ENCODE peak calls at places on chromosomes 5 and 9, in eight cellular contexts. One of them, this sample, is unnamed.

GRCh38 chr9:98185021-98185567 is 7.3 kb downstream of the CORO2A start:
- DNase-seq in nephron progenitor cell: no peak
- DNase-seq in MM.1S: no peak
- DNase-seq in right atrium auricular region: no peak
- DNase-seq in mucosa of descending colon: no peak
- DNase-seq in AG10803: no peak
- DNase-seq in ovary: no peak
- DNase-seq in fibroblast of mammary gland: peak
- DNase-seq in this sample: no peak

GRCh38 chr5:1111727-1112289 is at the start of gene SLC12A7:
- DNase-seq in AG10803: no peak
- DNase-seq in ovary: peak
- DNase-seq in right atrium auricular region: no peak
- DNase-seq in mucosa of descending colon: peak
- DNase-seq in MM.1S: peak
- DNase-seq in nephron progenitor cell: peak
- DNase-seq in fibroblast of mammary gland: no peak
- DNase-seq in this sample: no peak

GRCh38 chr9:136482046-136482792 is 621 bp downstream of the SEC16A start:
- DNase-seq in MM.1S: peak
- DNase-seq in fibroblast of mammary gland: peak
- DNase-seq in nephron progenitor cell: no peak
- DNase-seq in AG10803: peak
- DNase-seq in right atrium auricular region: no peak
- DNase-seq in ovary: no peak
- DNase-seq in mucosa of descending colon: no peak
- DNase-seq in this sample: no peak

GRCh38 chr5:88827997-88828396 is 55.0 kb downstream of the MEF2C start:
- DNase-seq in MM.1S: peak
- DNase-seq in right atrium auricular region: no peak
- DNase-seq in mucosa of descending colon: no peak
- DNase-seq in ovary: no peak
- DNase-seq in AG10803: no peak
- DNase-seq in nephron progenitor cell: no peak
- DNase-seq in fibroblast of mammary gland: no peak
- DNase-seq in this sample: no peak

GRCh38 chr9:72891043-72891442 is 61.8 kb downstream of the ALDH1A1 start:
- DNase-seq in MM.1S: no peak
- DNase-seq in fibroblast of mammary gland: no peak
- DNase-seq in nephron progenitor cell: no peak
- DNase-seq in ovary: no peak
- DNase-seq in right atrium auricular region: no peak
- DNase-seq in AG10803: no peak
- DNase-seq in mucosa of descending colon: no peak
- DNase-seq in this sample: no peak

GRCh38 chr9:126788046-126788445 is 16.8 kb upstream of the ZBTB43 start:
- DNase-seq in mucosa of descending colon: no peak
- DNase-seq in AG10803: no peak
- DNase-seq in ovary: no peak
- DNase-seq in MM.1S: no peak
- DNase-seq in nephron progenitor cell: no peak
- DNase-seq in fibroblast of mammary gland: no peak
- DNase-seq in right atrium auricular region: no peak
- DNase-seq in this sample: no peak

GRCh38 chr9:14692536-14692917 is 705 bp downstream of the ZDHHC21 start:
- DNase-seq in nephron progenitor cell: no peak
- DNase-seq in AG10803: no peak
- DNase-seq in ovary: no peak
- DNase-seq in MM.1S: no peak
- DNase-seq in mucosa of descending colon: no peak
- DNase-seq in right atrium auricular region: no peak
- DNase-seq in fibroblast of mammary gland: no peak
- DNase-seq in this sample: no peak

GRCh38 chr5:156475831-156476551 is 149.0 kb downstream of the SGCD start:
- DNase-seq in MM.1S: no peak
- DNase-seq in right atrium auricular region: peak
- DNase-seq in AG10803: peak
- DNase-seq in nephron progenitor cell: peak
- DNase-seq in fibroblast of mammary gland: peak
- DNase-seq in mucosa of descending colon: no peak
- DNase-seq in ovary: peak
- DNase-seq in this sample: no peak

GRCh38 chr9:20394928-20395327 is 227.4 kb downstream of the MLLT3 start:
- DNase-seq in ovary: no peak
- DNase-seq in MM.1S: no peak
- DNase-seq in right atrium auricular region: no peak
- DNase-seq in fibroblast of mammary gland: no peak
- DNase-seq in AG10803: no peak
- DNase-seq in mucosa of descending colon: no peak
- DNase-seq in nephron progenitor cell: no peak
- DNase-seq in this sample: no peak

GRCh38 chr5:65184780-65185179 is 296.9 kb downstream of the ADAMTS6 start:
- DNase-seq in MM.1S: no peak
- DNase-seq in ovary: no peak
- DNase-seq in mucosa of descending colon: no peak
- DNase-seq in nephron progenitor cell: peak
- DNase-seq in AG10803: no peak
- DNase-seq in fibroblast of mammary gland: no peak
- DNase-seq in right atrium auricular region: no peak
- DNase-seq in this sample: no peak

GRCh38 chr5:71938886-71939285 is 168.4 kb upstream of the MAP1B start:
- DNase-seq in nephron progenitor cell: no peak
- DNase-seq in fibroblast of mammary gland: no peak
- DNase-seq in AG10803: no peak
- DNase-seq in right atrium auricular region: no peak
- DNase-seq in ovary: no peak
- DNase-seq in mucosa of descending colon: peak
- DNase-seq in MM.1S: no peak
- DNase-seq in this sample: no peak

GRCh38 chr5:43044181-43044914 is 4.2 kb upstream of the ANXA2R start:
- DNase-seq in fibroblast of mammary gland: peak
- DNase-seq in mucosa of descending colon: no peak
- DNase-seq in ovary: peak
- DNase-seq in right atrium auricular region: no peak
- DNase-seq in MM.1S: no peak
- DNase-seq in AG10803: peak
- DNase-seq in nephron progenitor cell: peak
- DNase-seq in this sample: no peak

GRCh38 chr9:114001794-114002261 is 76.3 kb downstream of the AMBP start:
- DNase-seq in MM.1S: no peak
- DNase-seq in ovary: peak
- DNase-seq in right atrium auricular region: peak
- DNase-seq in mucosa of descending colon: no peak
- DNase-seq in fibroblast of mammary gland: no peak
- DNase-seq in nephron progenitor cell: no peak
- DNase-seq in AG10803: no peak
- DNase-seq in this sample: no peak

GRCh38 chr5:73655521-73656160 is 29.6 kb downstream of the ARHGEF28 start:
- DNase-seq in nephron progenitor cell: no peak
- DNase-seq in AG10803: no peak
- DNase-seq in MM.1S: no peak
- DNase-seq in fibroblast of mammary gland: no peak
- DNase-seq in mucosa of descending colon: no peak
- DNase-seq in right atrium auricular region: no peak
- DNase-seq in ovary: no peak
- DNase-seq in this sample: peak

GRCh38 chr5:169280286-169280685 is 20.7 kb downstream of the SLIT3 start:
- DNase-seq in ovary: no peak
- DNase-seq in right atrium auricular region: no peak
- DNase-seq in nephron progenitor cell: no peak
- DNase-seq in AG10803: no peak
- DNase-seq in mucosa of descending colon: no peak
- DNase-seq in MM.1S: no peak
- DNase-seq in fibroblast of mammary gland: no peak
- DNase-seq in this sample: no peak

GRCh38 chr9:134619456-134619982 is 22.1 kb upstream of the COL5A1 start:
- DNase-seq in right atrium auricular region: peak
- DNase-seq in MM.1S: no peak
- DNase-seq in AG10803: no peak
- DNase-seq in nephron progenitor cell: no peak
- DNase-seq in ovary: no peak
- DNase-seq in mucosa of descending colon: no peak
- DNase-seq in fibroblast of mammary gland: no peak
- DNase-seq in this sample: no peak

GRCh38 chr9:114347675-114348074 is 18.0 kb downstream of the ORM2 start:
- DNase-seq in AG10803: no peak
- DNase-seq in ovary: no peak
- DNase-seq in MM.1S: no peak
- DNase-seq in right atrium auricular region: no peak
- DNase-seq in fibroblast of mammary gland: no peak
- DNase-seq in mucosa of descending colon: no peak
- DNase-seq in nephron progenitor cell: no peak
- DNase-seq in this sample: no peak

GRCh38 chr5:99835791-99836190 is 699.4 kb upstream of the FAM174A start:
- DNase-seq in mucosa of descending colon: no peak
- DNase-seq in nephron progenitor cell: no peak
- DNase-seq in ovary: no peak
- DNase-seq in AG10803: no peak
- DNase-seq in fibroblast of mammary gland: no peak
- DNase-seq in MM.1S: no peak
- DNase-seq in right atrium auricular region: no peak
- DNase-seq in this sample: no peak

GRCh38 chr5:56330167-56330566 is 97.0 kb upstream of the ANKRD55 start:
- DNase-seq in right atrium auricular region: no peak
- DNase-seq in mucosa of descending colon: no peak
- DNase-seq in fibroblast of mammary gland: no peak
- DNase-seq in nephron progenitor cell: no peak
- DNase-seq in AG10803: no peak
- DNase-seq in MM.1S: peak
- DNase-seq in ovary: no peak
- DNase-seq in this sample: no peak

GRCh38 chr9:97740848-97741821 is 44.0 kb upstream of the XPA start:
- DNase-seq in fibroblast of mammary gland: peak
- DNase-seq in right atrium auricular region: peak
- DNase-seq in mucosa of descending colon: peak
- DNase-seq in nephron progenitor cell: peak
- DNase-seq in ovary: peak
- DNase-seq in AG10803: peak
- DNase-seq in MM.1S: no peak
- DNase-seq in this sample: no peak

GRCh38 chr9:124329996-124330714 is 72.4 kb downstream of the NEK6 start:
- DNase-seq in ovary: no peak
- DNase-seq in nephron progenitor cell: no peak
- DNase-seq in AG10803: no peak
- DNase-seq in fibroblast of mammary gland: no peak
- DNase-seq in mucosa of descending colon: no peak
- DNase-seq in right atrium auricular region: no peak
- DNase-seq in MM.1S: no peak
- DNase-seq in this sample: no peak

GRCh38 chr5:170380361-170380951 is 8.7 kb downstream of the KCNMB1 start:
- DNase-seq in right atrium auricular region: no peak
- DNase-seq in nephron progenitor cell: no peak
- DNase-seq in MM.1S: no peak
- DNase-seq in fibroblast of mammary gland: no peak
- DNase-seq in mucosa of descending colon: no peak
- DNase-seq in ovary: no peak
- DNase-seq in AG10803: no peak
- DNase-seq in this sample: no peak

GRCh38 chr9:28650327-28650726 is 1077.0 kb upstream of the C9orf72 start:
- DNase-seq in nephron progenitor cell: no peak
- DNase-seq in right atrium auricular region: no peak
- DNase-seq in fibroblast of mammary gland: no peak
- DNase-seq in mucosa of descending colon: no peak
- DNase-seq in MM.1S: no peak
- DNase-seq in AG10803: no peak
- DNase-seq in ovary: no peak
- DNase-seq in this sample: no peak

GRCh38 chr9:28651050-28651722 is 1077.9 kb upstream of the C9orf72 start:
- DNase-seq in mucosa of descending colon: no peak
- DNase-seq in right atrium auricular region: no peak
- DNase-seq in AG10803: no peak
- DNase-seq in nephron progenitor cell: no peak
- DNase-seq in ovary: no peak
- DNase-seq in MM.1S: no peak
- DNase-seq in fibroblast of mammary gland: no peak
- DNase-seq in this sample: no peak

GRCh38 chr9:28648723-28649122 is 1075.4 kb upstream of the C9orf72 start:
- DNase-seq in MM.1S: no peak
- DNase-seq in AG10803: no peak
- DNase-seq in nephron progenitor cell: no peak
- DNase-seq in fibroblast of mammary gland: no peak
- DNase-seq in mucosa of descending colon: no peak
- DNase-seq in right atrium auricular region: no peak
- DNase-seq in ovary: no peak
- DNase-seq in this sample: no peak
- TF ChIP-seq CTCF in MM.1S: no peak
- TF ChIP-seq CTCF in AG10803: no peak
- TF ChIP-seq CTCF in nephron progenitor cell: no peak
- TF ChIP-seq CTCF in fibroblast of mammary gland: no peak
- TF ChIP-seq CTCF in mucosa of descending colon: no peak
- TF ChIP-seq CTCF in right atrium auricular region: no peak
- TF ChIP-seq CTCF in ovary: no peak
- TF ChIP-seq CTCF in this sample: no peak

GRCh38 chr5:179165421-179166170 is 105.4 kb downstream of the ZNF354C start:
- DNase-seq in mucosa of descending colon: no peak
- DNase-seq in ovary: no peak
- DNase-seq in fibroblast of mammary gland: no peak
- DNase-seq in AG10803: no peak
- DNase-seq in nephron progenitor cell: no peak
- DNase-seq in MM.1S: no peak
- DNase-seq in right atrium auricular region: no peak
- DNase-seq in this sample: no peak
- TF ChIP-seq CTCF in mucosa of descending colon: no peak
- TF ChIP-seq CTCF in ovary: no peak
- TF ChIP-seq CTCF in fibroblast of mammary gland: no peak
- TF ChIP-seq CTCF in AG10803: no peak
- TF ChIP-seq CTCF in nephron progenitor cell: no peak
- TF ChIP-seq CTCF in MM.1S: no peak
- TF ChIP-seq CTCF in right atrium auricular region: no peak
- TF ChIP-seq CTCF in this sample: no peak

DNA sequence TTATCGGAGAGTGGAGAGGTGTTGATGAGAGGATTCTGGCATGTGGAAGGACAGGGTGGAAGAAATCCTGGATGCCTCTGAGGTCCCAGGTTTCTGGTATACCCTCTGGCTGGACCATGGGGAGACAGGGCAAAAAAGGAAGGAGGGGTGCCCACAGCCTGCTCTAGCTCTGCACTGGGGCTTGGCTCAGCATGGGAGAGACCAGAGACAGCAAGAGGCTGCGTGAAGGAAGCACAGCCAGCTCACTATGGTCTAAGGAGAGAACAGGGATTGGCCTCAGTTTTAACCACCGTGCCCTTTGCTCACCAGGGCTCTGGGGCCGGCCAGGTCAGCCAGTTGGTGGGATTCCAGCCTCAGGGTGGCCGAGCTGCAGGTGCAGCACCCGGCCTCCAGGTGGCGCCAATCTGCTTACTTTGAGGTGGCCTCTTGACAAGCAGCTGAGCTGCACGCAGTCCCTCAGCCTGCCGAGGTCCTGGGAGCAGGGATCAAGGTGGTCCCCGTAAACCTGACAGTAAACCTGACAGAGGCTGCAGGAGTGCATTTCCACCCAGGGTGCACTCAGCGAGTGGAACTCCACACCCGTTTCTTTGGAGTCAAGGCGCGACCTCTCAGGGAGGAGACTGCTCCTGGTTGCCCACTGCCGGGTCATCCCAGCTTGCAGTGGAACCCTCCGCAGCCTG is 25.0 kb upstream of the SPTLC1 start:
- DNase-seq in MM.1S: peak
- DNase-seq in nephron progenitor cell: peak
- DNase-seq in right atrium auricular region: peak
- DNase-seq in ovary: peak
- DNase-seq in mucosa of descending colon: peak
- DNase-seq in fibroblast of mammary gland: peak
- DNase-seq in AG10803: peak
- DNase-seq in this sample: peak
- TF ChIP-seq CTCF in MM.1S: peak
- TF ChIP-seq CTCF in nephron progenitor cell: peak
- TF ChIP-seq CTCF in right atrium auricular region: peak
- TF ChIP-seq CTCF in ovary: peak
- TF ChIP-seq CTCF in mucosa of descending colon: peak
- TF ChIP-seq CTCF in fibroblast of mammary gland: peak
- TF ChIP-seq CTCF in AG10803: peak
- TF ChIP-seq CTCF in this sample: peak

GRCh38 chr5:114101153-114101552 is 260.7 kb upstream of the KCNN2 start:
- DNase-seq in MM.1S: peak
- DNase-seq in AG10803: peak
- DNase-seq in nephron progenitor cell: peak
- DNase-seq in right atrium auricular region: no peak
- DNase-seq in mucosa of descending colon: no peak
- DNase-seq in ovary: no peak
- DNase-seq in fibroblast of mammary gland: peak
- DNase-seq in this sample: no peak
- TF ChIP-seq CTCF in MM.1S: peak
- TF ChIP-seq CTCF in AG10803: peak
- TF ChIP-seq CTCF in nephron progenitor cell: peak
- TF ChIP-seq CTCF in right atrium auricular region: peak
- TF ChIP-seq CTCF in mucosa of descending colon: peak
- TF ChIP-seq CTCF in ovary: no peak
- TF ChIP-seq CTCF in fibroblast of mammary gland: peak
- TF ChIP-seq CTCF in this sample: peak

This sample was measured in osteocyte.